ENCODE peak calls at places on chromosomes 5 and 9, in four cellular contexts. D is AG04449, W is A549, L is GM23338. Y is an unnamed sample.

GRCh38 chr9:108056083-108056804 is 566.7 kb upstream of the KLF4 start:
- DNase-seq in D (no peak), W (peak), L (no peak), Y (no peak)

GRCh38 chr9:137694962-137695875 is 76.4 kb downstream of the EHMT1 start:
- DNase-seq in D (no peak), W (peak), L (peak), Y (peak)

GRCh38 chr9:115999498-115999897 is 154.1 kb upstream of the PAPPA start:
- DNase-seq in D (no peak), W (peak), L (no peak), Y (no peak)

GRCh38 chr5:6220346-6221088 is 157.8 kb downstream of the MED10 start:
- DNase-seq in D (no peak), W (no peak), L (no peak), Y (no peak)

GRCh38 chr5:85225388-85225787 is 840.7 kb upstream of the EDIL3 start:
- DNase-seq in D (no peak), W (no peak), L (no peak), Y (no peak)

GRCh38 chr5:15620501-15620900 is 120.5 kb downstream of the FBXL7 start:
- DNase-seq in D (no peak), W (no peak), L (no peak), Y (no peak)

GRCh38 chr5:149581931-149582768 is 852 bp downstream of the ARHGEF37 start:
- DNase-seq in D (no peak), W (no peak), L (peak), Y (no peak)

GRCh38 chr5:82159014-82159413 is 119.1 kb downstream of the RPS23 start:
- DNase-seq in D (no peak), W (peak), L (no peak), Y (no peak)

GRCh38 chr9:91842358-91842757 is 107.7 kb downstream of the ROR2 start:
- DNase-seq in D (no peak), W (no peak), L (no peak), Y (no peak)

GRCh38 chr5:93151121-93151520 is 429.9 kb downstream of the NR2F1-AS1 start:
- DNase-seq in D (no peak), W (no peak), L (no peak), Y (no peak)

GRCh38 chr5:169656125-169656990 is 19.3 kb downstream of the DOCK2 start:
- DNase-seq in D (no peak), W (no peak), L (no peak), Y (peak)

GRCh38 chr9:79489241-79490000 is 82.3 kb upstream of the TLE4 start:
- DNase-seq in D (peak), W (peak), L (peak), Y (no peak)

GRCh38 chr9:124251605-124252366 is 6.0 kb upstream of the NEK6 start:
- DNase-seq in D (no peak), W (peak), L (no peak), Y (no peak)

GRCh38 chr9:129783516-129784361 is 19.2 kb upstream of the TOR1B start:
- DNase-seq in D (no peak), W (peak), L (peak), Y (peak)

GRCh38 chr9:72362680-72363139 is 2.3 kb downstream of the ZFAND5 start:
- DNase-seq in D (no peak), W (peak), L (peak), Y (peak)

GRCh38 chr5:68464424-68464823 is 248.9 kb downstream of the PIK3R1 start:
- DNase-seq in D (no peak), W (no peak), L (no peak), Y (peak)

GRCh38 chr5:175753536-175753890 is 95.6 kb downstream of the HRH2 start:
- DNase-seq in D (no peak), W (no peak), L (no peak), Y (no peak)

GRCh38 chr9:132309056-132309455 is 45.7 kb downstream of the SETX start:
- DNase-seq in D (no peak), W (no peak), L (no peak), Y (no peak)

GRCh38 chr9:21993893-21994525 is at the start of gene CDKN2A:
- DNase-seq in D (no peak), W (no peak), L (peak), Y (peak)

GRCh38 chr5:127985811-127986325 is 97.7 kb upstream of the SLC12A2 start:
- DNase-seq in D (no peak), W (no peak), L (no peak), Y (no peak)

GRCh38 chr5:106415541-106415940 is 1255.2 kb downstream of the EFNA5 start:
- DNase-seq in D (peak), W (no peak), L (no peak), Y (no peak)

GRCh38 chr5:114360816-114361723 is 800 bp upstream of the KCNN2 start:
- DNase-seq in D (no peak), W (peak), L (peak), Y (peak)

GRCh38 chr5:173018352-173018751 is 34.8 kb downstream of the ATP6V0E1 start:
- DNase-seq in D (no peak), W (no peak), L (no peak), Y (no peak)

GRCh38 chr9:128946945-128947422 is 419 bp downstream of the DOLK start:
- DNase-seq in D (no peak), W (peak), L (peak), Y (no peak)

GRCh38 chr9:113375057-113376023 is 1.4 kb downstream of the HDHD3 start:
- DNase-seq in D (no peak), W (peak), L (no peak), Y (no peak)

GRCh38 chr9:134099123-134099761 is 31.4 kb upstream of the BRD3 start:
- DNase-seq in D (no peak), W (peak), L (peak), Y (peak)
- TF ChIP-seq CTCF in D (peak), W (peak), L (peak), Y (peak)

GRCh38 chr9:121541256-121541655 is 41.6 kb upstream of the GGTA1 start:
- DNase-seq in D (no peak), W (no peak), L (no peak), Y (no peak)

GRCh38 chr9:121541945-121542344 is 42.3 kb upstream of the GGTA1 start:
- DNase-seq in D (no peak), W (no peak), L (no peak), Y (peak)

GRCh38 chr9:121545148-121545874 is 45.7 kb upstream of the GGTA1 start:
- DNase-seq in D (no peak), W (no peak), L (no peak), Y (no peak)

GRCh38 chr9:121550041-121550440 is 50.4 kb upstream of the GGTA1 start:
- DNase-seq in D (no peak), W (no peak), L (no peak), Y (no peak)

GRCh38 chr9:121545875-121546423 is 46.3 kb upstream of the GGTA1 start:
- DNase-seq in D (peak), W (peak), L (peak), Y (peak)
- TF ChIP-seq CTCF in D (peak), W (peak), L (peak), Y (peak)

GRCh38 chr5:116561658-116562057 is 13.0 kb downstream of the SEMA6A start:
- DNase-seq in D (no peak), W (no peak), L (no peak), Y (no peak)

GRCh38 chr5:116554764-116555163 is 19.9 kb downstream of the SEMA6A start:
- DNase-seq in D (no peak), W (no peak), L (no peak), Y (no peak)

GRCh38 chr5:116559239-116559638 is 15.4 kb downstream of the SEMA6A start:
- DNase-seq in D (no peak), W (no peak), L (peak), Y (no peak)

GRCh38 chr5:116559673-116560164 is 14.9 kb downstream of the SEMA6A start:
- DNase-seq in D (no peak), W (no peak), L (peak), Y (no peak)

DNA sequence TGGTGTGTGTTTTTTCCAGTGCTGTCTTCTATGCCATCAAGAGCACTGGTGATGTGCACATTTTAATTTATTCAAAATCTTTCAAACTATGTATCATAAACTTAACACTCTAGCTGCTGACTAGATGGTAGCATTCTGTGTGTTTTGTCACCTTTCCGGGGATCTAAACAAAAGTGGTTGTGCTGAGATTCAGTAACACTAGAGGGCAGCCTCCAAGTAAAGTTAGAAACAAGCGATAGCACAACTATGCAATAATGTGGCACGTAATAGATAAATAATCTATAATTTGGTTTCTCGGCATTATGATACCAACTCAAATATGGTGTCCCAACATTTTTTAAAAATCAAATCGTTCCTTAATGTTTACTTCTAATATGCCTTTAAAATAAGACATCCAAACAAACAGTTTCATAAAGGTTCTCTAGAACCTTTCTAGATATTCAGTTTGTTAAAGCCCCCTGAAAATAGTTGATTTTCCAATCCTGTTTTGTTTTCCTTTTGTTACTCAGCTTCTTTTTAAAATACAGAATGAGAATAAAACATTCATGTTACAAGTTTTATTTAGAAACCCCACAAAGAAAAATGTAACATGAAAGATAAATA is 16.9 kb downstream of the SEMA6A start:
- DNase-seq in D (no peak), W (peak), L (peak), Y (no peak)
- TF ChIP-seq CTCF in D (peak), W (peak), L (peak), Y (peak)

DNA sequence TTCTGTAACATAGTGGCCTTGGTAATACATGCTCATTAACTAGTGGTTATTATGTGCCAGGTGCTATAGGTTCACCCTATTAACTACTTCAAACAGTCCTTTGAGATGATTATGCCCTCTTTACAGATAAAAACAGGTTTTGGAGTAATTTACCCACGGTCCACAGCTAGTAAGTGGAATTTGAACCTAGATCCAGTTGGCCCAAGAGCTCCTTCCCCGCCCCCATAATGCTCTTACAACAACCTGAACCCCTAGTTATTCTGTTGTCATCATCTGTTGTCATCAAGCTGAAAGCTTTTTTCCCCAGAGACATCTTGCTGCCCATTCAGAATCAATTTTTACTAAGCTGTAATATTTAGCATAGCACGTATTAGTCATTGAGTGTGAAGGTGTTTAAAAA is 23.2 kb downstream of the XPA start:
- DNase-seq in D (no peak), W (no peak), L (no peak), Y (no peak)
- TF ChIP-seq CTCF in D (no peak), W (no peak), L (no peak), Y (no peak)

GRCh38 chr5:79475174-79475466 is 38.8 kb downstream of the HOMER1 start:
- DNase-seq in D (no peak), W (no peak), L (no peak), Y (no peak)
- TF ChIP-seq CTCF in D (no peak), W (no peak), L (no peak), Y (no peak)

GRCh38 chr9:96436456-96437126 is 13.4 kb upstream of the HABP4 start:
- DNase-seq in D (no peak), W (no peak), L (no peak), Y (no peak)

GRCh38 chr9:96440671-96441199 is 9.2 kb upstream of the HABP4 start:
- DNase-seq in D (no peak), W (no peak), L (no peak), Y (no peak)

GRCh38 chr9:96437454-96437853 is 12.5 kb upstream of the HABP4 start:
- DNase-seq in D (no peak), W (no peak), L (no peak), Y (no peak)

GRCh38 chr9:96435345-96435744 is 14.6 kb upstream of the HABP4 start:
- DNase-seq in D (no peak), W (no peak), L (no peak), Y (no peak)

DNA sequence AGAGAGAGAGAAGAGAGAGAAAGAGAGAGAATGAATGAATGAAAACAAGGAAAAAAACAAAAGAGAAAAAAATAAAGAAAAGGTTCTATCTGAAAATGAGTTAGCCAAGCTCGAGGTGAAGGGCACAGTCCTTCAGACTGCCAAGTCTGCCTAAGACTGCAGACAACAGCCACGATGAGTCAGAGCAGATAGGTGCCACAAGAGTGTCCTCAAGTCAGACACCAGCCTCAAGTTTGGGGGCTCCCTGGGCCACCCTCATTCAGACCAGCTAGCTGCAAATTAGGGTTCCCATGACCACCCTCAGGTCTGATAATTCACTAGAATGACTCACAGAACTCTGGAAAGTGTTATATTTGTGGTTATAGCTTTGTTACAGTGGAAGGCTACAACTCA is 13.9 kb upstream of the HABP4 start:
- DNase-seq in D (no peak), W (no peak), L (no peak), Y (no peak)
- TF ChIP-seq CTCF in D (no peak), W (no peak), L (no peak), Y (no peak)

GRCh38 chr9:119215651-119216050 is 153.6 kb downstream of the BRINP1 start:
- DNase-seq in D (no peak), W (no peak), L (no peak), Y (no peak)

GRCh38 chr9:119218293-119218692 is 150.9 kb downstream of the BRINP1 start:
- DNase-seq in D (no peak), W (no peak), L (no peak), Y (no peak)

GRCh38 chr9:119216891-119217290 is 152.3 kb downstream of the BRINP1 start:
- DNase-seq in D (no peak), W (no peak), L (no peak), Y (no peak)

GRCh38 chr9:119224431-119224830 is 144.8 kb downstream of the BRINP1 start:
- DNase-seq in D (no peak), W (no peak), L (no peak), Y (no peak)

GRCh38 chr9:119221281-119221680 is 148.0 kb downstream of the BRINP1 start:
- DNase-seq in D (no peak), W (no peak), L (no peak), Y (no peak)
- TF ChIP-seq CTCF in D (no peak), W (no peak), L (no peak), Y (no peak)

GRCh38 chr9:97803167-97804058 is 49.6 kb upstream of the FOXE1 start:
- DNase-seq in D (no peak), W (peak), L (peak), Y (peak)
- TF ChIP-seq CTCF in D (no peak), W (no peak), L (no peak), Y (no peak)

GRCh38 chr5:176787676-176788075 is 22.7 kb upstream of the UNC5A start:
- DNase-seq in D (no peak), W (peak), L (no peak), Y (no peak)

GRCh38 chr5:176788091-176788490 is 22.3 kb upstream of the UNC5A start:
- DNase-seq in D (no peak), W (no peak), L (no peak), Y (no peak)

GRCh38 chr5:176784218-176785165 is 25.9 kb upstream of the UNC5A start:
- DNase-seq in D (peak), W (peak), L (peak), Y (no peak)

GRCh38 chr5:176781638-176782570 is 28.5 kb upstream of the UNC5A start:
- DNase-seq in D (no peak), W (no peak), L (no peak), Y (no peak)

GRCh38 chr5:176785184-176786145 is 24.9 kb upstream of the UNC5A start:
- DNase-seq in D (no peak), W (no peak), L (no peak), Y (no peak)
- TF ChIP-seq CTCF in D (peak), W (no peak), L (peak), Y (no peak)

GRCh38 chr5:147461915-147462314 is 48.0 kb downstream of the DPYSL3 start:
- DNase-seq in D (no peak), W (no peak), L (no peak), Y (no peak)

GRCh38 chr5:147466581-147466980 is 43.3 kb downstream of the DPYSL3 start:
- DNase-seq in D (no peak), W (no peak), L (no peak), Y (no peak)

GRCh38 chr5:147460380-147460779 is 49.5 kb downstream of the DPYSL3 start:
- DNase-seq in D (no peak), W (no peak), L (no peak), Y (no peak)

GRCh38 chr5:147467973-147468508 is 41.8 kb downstream of the DPYSL3 start:
- DNase-seq in D (no peak), W (no peak), L (no peak), Y (no peak)

GRCh38 chr5:147464211-147464610 is 45.7 kb downstream of the DPYSL3 start:
- DNase-seq in D (no peak), W (peak), L (peak), Y (no peak)
- TF ChIP-seq CTCF in D (peak), W (peak), L (peak), Y (no peak)